ENCODE peak calls at places on chromosomes 3 and 15, in nine cellular contexts. G is AG10803, L is kidney, T is GM13977, M is choroid plexus epithelial cell, A is B cell, I is MM.1S, B is endothelial cell of umbilical vein, W is suprapubic skin. N is an unnamed sample.

GRCh38 chr15:79474252-79474651 is 42.1 kb downstream of the MINAR1 start:
- DNase-seq in G (peak; percentile 84), L (no peak), T (no peak), M (peak; percentile 4), A (no peak), I (no peak), B (no peak), W (no peak), N (peak; percentile 6)

GRCh38 chr15:43253431-43254403 is 13.0 kb downstream of the TGM5 start:
- DNase-seq in G (peak; percentile 18), L (peak; percentile 85), T (peak; percentile 73), M (peak; percentile 81), A (peak; percentile 73), I (peak; percentile 73), B (peak; percentile 30), W (no peak), N (peak; percentile 6)

GRCh38 chr3:88433572-88433971 is 283.8 kb downstream of the C3orf38 start:
- DNase-seq in G (no peak), L (no peak), T (peak; percentile 52), M (peak; percentile 12), A (peak; percentile 59), I (peak; percentile 83), B (no peak), W (no peak), N (no peak)

GRCh38 chr3:39541917-39542329 is 74.4 kb downstream of the MOBP start:
- DNase-seq in G (peak; percentile 20), L (no peak), T (no peak), M (peak; percentile 41), A (no peak), I (peak; percentile 49), B (peak; percentile 79), W (no peak), N (peak; percentile 18)

GRCh38 chr3:128482857-128483656 is 9.9 kb downstream of the GATA2 start:
- DNase-seq in G (peak; percentile 69), L (peak; percentile 83), T (no peak), M (peak; percentile 67), A (no peak), I (no peak), B (peak; percentile 99), W (no peak), N (peak; percentile 89)

GRCh38 chr3:132255041-132255745 is 62.0 kb upstream of the ACP3 start:
- DNase-seq in G (peak; percentile 82), L (no peak), T (no peak), M (peak; percentile 72), A (no peak), I (no peak), B (no peak), W (no peak), N (peak; percentile 71)

GRCh38 chr3:106488288-106488687 is 619.5 kb upstream of the CBLB start:
- DNase-seq in G (no peak), L (no peak), T (no peak), M (no peak), A (no peak), I (no peak), B (no peak), W (no peak), N (peak; percentile 39)

GRCh38 chr3:186368717-186369116 is 6.7 kb upstream of the DGKG start:
- DNase-seq in G (no peak), L (no peak), T (no peak), M (no peak), A (no peak), I (no peak), B (no peak), W (no peak), N (no peak)

GRCh38 chr3:37963635-37964034 is 27.0 kb upstream of the VILL start:
- DNase-seq in G (no peak), L (no peak), T (no peak), M (no peak), A (no peak), I (no peak), B (no peak), W (no peak), N (no peak)

GRCh38 chr3:52857870-52858269 is 23.1 kb upstream of the MUSTN1 start:
- DNase-seq in G (no peak), L (no peak), T (no peak), M (no peak), A (no peak), I (no peak), B (no peak), W (no peak), N (no peak)

GRCh38 chr3:42696356-42697301 is 6.0 kb downstream of the HHATL start:
- DNase-seq in G (no peak), L (no peak), T (no peak), M (no peak), A (no peak), I (no peak), B (no peak), W (no peak), N (no peak)

GRCh38 chr15:59473226-59473625 is 35.2 kb downstream of the FAM81A start:
- DNase-seq in G (no peak), L (no peak), T (no peak), M (no peak), A (no peak), I (no peak), B (peak; percentile 75), W (no peak), N (no peak)

GRCh38 chr3:8593022-8593817 is 51.4 kb downstream of the SSUH2 start:
- DNase-seq in G (peak; percentile 71), L (peak; percentile 52), T (no peak), M (no peak), A (no peak), I (no peak), B (no peak), W (no peak), N (no peak)

GRCh38 chr3:114056130-114057010 is at the start of the genes CCDC191 and QTRT2:
- DNase-seq in G (peak; percentile 99), L (peak; percentile 99), T (peak; percentile 89), M (peak; percentile 100), A (peak; percentile 98), I (peak; percentile 100), B (peak; percentile 99), W (peak; percentile 99), N (peak; percentile 99)

GRCh38 chr3:61562810-61563613 is 1.6 kb downstream of the PTPRG start:
- DNase-seq in G (peak; percentile 29), L (peak; percentile 80), T (peak; percentile 27), M (peak; percentile 44), A (no peak), I (peak; percentile 24), B (peak; percentile 35), W (peak; percentile 64), N (no peak)

GRCh38 chr3:86774082-86774691 is 216.8 kb downstream of the VGLL3 start:
- DNase-seq in G (peak; percentile 59), L (no peak), T (peak; percentile 8), M (peak; percentile 72), A (no peak), I (peak; percentile 58), B (peak; percentile 12), W (no peak), N (peak; percentile 56)
- TF ChIP-seq CTCF in G (peak; percentile 67), L (peak; percentile 38), T (peak; percentile 38), M (peak; percentile 52), A (no peak), I (peak; percentile 50), B (peak; percentile 11), W (peak; percentile 23), N (peak; percentile 49)

GRCh38 chr3:40588406-40588805 is 63.6 kb downstream of the ZNF621 start:
- DNase-seq in G (no peak), L (no peak), T (no peak), M (peak; percentile 17), A (peak; percentile 29), I (no peak), B (no peak), W (no peak), N (no peak)
- TF ChIP-seq CTCF in G (no peak), L (no peak), T (peak; percentile 23), M (peak; percentile 25), A (no peak), I (peak; percentile 35), B (no peak), W (no peak), N (no peak)

DNA sequence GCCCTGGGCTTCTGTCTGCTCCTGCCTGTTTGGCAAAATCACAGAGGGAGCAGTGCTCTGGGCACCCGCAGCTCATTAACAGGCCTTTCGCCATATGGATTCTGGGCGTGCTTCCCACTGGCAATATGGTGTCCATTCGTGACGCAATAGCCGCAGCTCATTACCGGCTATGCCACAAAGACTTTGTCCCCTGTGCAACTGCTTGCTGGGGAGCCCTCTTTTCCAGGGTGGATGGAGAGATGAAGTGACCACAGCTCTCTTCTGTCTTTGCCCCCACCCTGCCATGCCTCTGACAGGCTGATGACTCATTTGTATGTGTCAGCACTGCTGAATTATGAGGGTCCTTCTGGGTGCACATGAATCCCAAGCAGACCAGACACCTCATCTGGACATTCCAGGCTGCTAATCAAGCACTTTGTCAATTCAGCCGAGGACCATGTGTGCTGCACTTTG is 214.3 kb upstream of the FEZF2 start:
- DNase-seq in G (peak; percentile 99), L (no peak), T (no peak), M (peak; percentile 77), A (no peak), I (no peak), B (peak; percentile 72), W (no peak), N (peak; percentile 77)
- TF ChIP-seq CTCF in G (no peak), L (no peak), T (no peak), M (no peak), A (no peak), I (no peak), B (no peak), W (no peak), N (no peak)

GRCh38 chr3:141644931-141645330 is 93.2 kb upstream of the RNF7 start:
- DNase-seq in G (peak; percentile 79), L (peak; percentile 88), T (peak; percentile 75), M (peak; percentile 81), A (peak; percentile 59), I (peak; percentile 56), B (peak; percentile 43), W (peak; percentile 80), N (peak; percentile 60)
- TF ChIP-seq CTCF in G (peak; percentile 73), L (peak; percentile 38), T (peak; percentile 86), M (peak; percentile 85), A (peak; percentile 77), I (peak; percentile 93), B (peak; percentile 76), W (peak; percentile 52), N (peak; percentile 82)

GRCh38 chr3:51622868-51623267 is 48.2 kb upstream of the TEX264 start:
- DNase-seq in G (peak; percentile 91), L (no peak), T (no peak), M (peak; percentile 85), A (no peak), I (no peak), B (no peak), W (no peak), N (peak; percentile 81)
- TF ChIP-seq CTCF in G (no peak), L (no peak), T (no peak), M (no peak), A (no peak), I (no peak), B (no peak), W (no peak), N (no peak)